ENCODE peak calls at places on chromosomes 12 and 14, in eight cellular contexts. G, D, M, J, H, Z, E and S are unnamed samples.

GRCh38 chr12:122190842-122191668 is 8.1 kb downstream of the LRRC43 start:
- DNase-seq in G (peak), D (peak), M (peak), J (peak), H (peak), Z (no peak), E (peak), S (peak)

GRCh38 chr14:35222872-35223471 is 69.2 kb upstream of the PSMA6 start:
- DNase-seq in G (no peak), D (no peak), M (no peak), J (no peak), H (no peak), Z (no peak), E (no peak), S (no peak)

GRCh38 chr14:51441001-51441400 is 201.0 kb downstream of the TMX1 start:
- DNase-seq in G (no peak), D (no peak), M (peak), J (no peak), H (no peak), Z (no peak), E (no peak), S (peak)

GRCh38 chr12:51247523-51248206 is 9.0 kb downstream of the DAZAP2 start:
- DNase-seq in G (no peak), D (no peak), M (peak), J (no peak), H (no peak), Z (no peak), E (no peak), S (no peak)

GRCh38 chr12:109760930-109761630 is 47.5 kb downstream of the FAM222A start:
- DNase-seq in G (no peak), D (peak), M (no peak), J (peak), H (no peak), Z (no peak), E (no peak), S (no peak)

GRCh38 chr14:67151082-67151666 is 38.1 kb upstream of the GARIN2 start:
- DNase-seq in G (no peak), D (no peak), M (peak), J (no peak), H (no peak), Z (no peak), E (no peak), S (peak)

GRCh38 chr12:76633415-76633814 is 73.8 kb upstream of the OSBPL8 start:
- DNase-seq in G (no peak), D (no peak), M (no peak), J (no peak), H (no peak), Z (no peak), E (no peak), S (no peak)

GRCh38 chr14:58724702-58725101 is 86.9 kb downstream of the DACT1 start:
- DNase-seq in G (no peak), D (no peak), M (peak), J (no peak), H (no peak), Z (no peak), E (no peak), S (no peak)

GRCh38 chr14:73723411-73723798 is 9.2 kb upstream of the PNMA1 start:
- DNase-seq in G (no peak), D (no peak), M (no peak), J (no peak), H (no peak), Z (no peak), E (peak), S (no peak)

GRCh38 chr14:61569308-61569707 is 126.0 kb upstream of the HIF1A start:
- DNase-seq in G (no peak), D (no peak), M (no peak), J (no peak), H (no peak), Z (no peak), E (no peak), S (no peak)

GRCh38 chr12:20696181-20696580 is 1.0 kb downstream of the SLCO1C1 start:
- DNase-seq in G (no peak), D (no peak), M (no peak), J (no peak), H (no peak), Z (no peak), E (no peak), S (no peak)

GRCh38 chr12:79373896-79374499 is 316.8 kb downstream of the PAWR start:
- DNase-seq in G (peak), D (no peak), M (peak), J (peak), H (peak), Z (no peak), E (no peak), S (no peak)

GRCh38 chr14:85415015-85415712 is 114.8 kb upstream of the FLRT2 start:
- DNase-seq in G (no peak), D (peak), M (peak), J (peak), H (no peak), Z (no peak), E (peak), S (peak)

GRCh38 chr12:19834596-19834995 is 395.3 kb downstream of the AEBP2 start:
- DNase-seq in G (no peak), D (no peak), M (no peak), J (no peak), H (no peak), Z (no peak), E (no peak), S (no peak)

GRCh38 chr12:116381744-116382455 is 104.4 kb upstream of the MED13L start:
- DNase-seq in G (peak), D (no peak), M (peak), J (peak), H (no peak), Z (no peak), E (peak), S (no peak)

GRCh38 chr12:115983226-115983798 is 294.2 kb downstream of the MED13L start:
- DNase-seq in G (peak), D (no peak), M (peak), J (no peak), H (peak), Z (no peak), E (no peak), S (no peak)

GRCh38 chr12:121805171-121805687 is 1.4 kb downstream of the SETD1B start:
- DNase-seq in G (peak), D (no peak), M (peak), J (peak), H (no peak), Z (no peak), E (no peak), S (no peak)

GRCh38 chr12:49518914-49519573 is 19.8 kb upstream of the KCNH3 start:
- DNase-seq in G (no peak), D (no peak), M (peak), J (no peak), H (no peak), Z (no peak), E (peak), S (no peak)

GRCh38 chr12:64304571-64304970 is 82.5 kb upstream of the KICS2 start:
- DNase-seq in G (no peak), D (no peak), M (no peak), J (no peak), H (no peak), Z (no peak), E (no peak), S (no peak)

GRCh38 chr12:64253356-64253755 is 31.3 kb upstream of the KICS2 start:
- DNase-seq in G (no peak), D (no peak), M (no peak), J (no peak), H (no peak), Z (no peak), E (no peak), S (no peak)

GRCh38 chr12:130706885-130707570 is 9.1 kb downstream of the RIMBP2 start:
- DNase-seq in G (no peak), D (no peak), M (no peak), J (no peak), H (no peak), Z (no peak), E (no peak), S (no peak)

GRCh38 chr12:68106160-68106559 is 53.4 kb downstream of the IFNG start:
- DNase-seq in G (no peak), D (no peak), M (peak), J (no peak), H (no peak), Z (no peak), E (peak), S (no peak)

GRCh38 chr14:39212034-39212433 is 21.7 kb upstream of the MIA2 start:
- DNase-seq in G (no peak), D (no peak), M (no peak), J (no peak), H (no peak), Z (no peak), E (peak), S (no peak)

GRCh38 chr12:89636776-89637160 is 71.9 kb downstream of the ATP2B1 start:
- DNase-seq in G (no peak), D (no peak), M (peak), J (no peak), H (no peak), Z (no peak), E (peak), S (no peak)

GRCh38 chr14:55277972-55278740 is 6.9 kb downstream of the FBXO34 start:
- DNase-seq in G (no peak), D (no peak), M (no peak), J (no peak), H (peak), Z (no peak), E (no peak), S (no peak)

GRCh38 chr12:16012086-16012485 is 101.0 kb downstream of the DERA start:
- DNase-seq in G (no peak), D (peak), M (no peak), J (no peak), H (no peak), Z (no peak), E (no peak), S (no peak)

GRCh38 chr14:98937712-98938505 is 334.1 kb downstream of the BCL11B start:
- DNase-seq in G (no peak), D (no peak), M (no peak), J (no peak), H (no peak), Z (no peak), E (no peak), S (no peak)

GRCh38 chr14:63276492-63277342 is 42.0 kb downstream of the GPHB5 start:
- DNase-seq in G (peak), D (no peak), M (peak), J (no peak), H (peak), Z (no peak), E (peak), S (peak)

GRCh38 chr12:79691299-79692248 is 810 bp upstream of the PAWR start:
- DNase-seq in G (no peak), D (no peak), M (peak), J (no peak), H (no peak), Z (no peak), E (peak), S (no peak)

GRCh38 chr14:65790185-65790815 is 377.8 kb downstream of the FUT8 start:
- DNase-seq in G (no peak), D (no peak), M (no peak), J (no peak), H (no peak), Z (no peak), E (no peak), S (no peak)

GRCh38 chr14:72965249-72965648 is 39.0 kb downstream of the DCAF4 start:
- DNase-seq in G (no peak), D (no peak), M (peak), J (no peak), H (no peak), Z (no peak), E (peak), S (no peak)

GRCh38 chr14:61179776-61180398 is 101.3 kb downstream of the TMEM30B start:
- DNase-seq in G (no peak), D (no peak), M (peak), J (no peak), H (no peak), Z (no peak), E (peak), S (no peak)

GRCh38 chr12:96677363-96677762 is 188.0 kb downstream of the CFAP54 start:
- DNase-seq in G (no peak), D (no peak), M (no peak), J (no peak), H (no peak), Z (no peak), E (no peak), S (no peak)

GRCh38 chr14:69471436-69471835 is 13.1 kb upstream of the PLEKHD1 start:
- DNase-seq in G (no peak), D (no peak), M (no peak), J (no peak), H (no peak), Z (no peak), E (no peak), S (no peak)

DNA sequence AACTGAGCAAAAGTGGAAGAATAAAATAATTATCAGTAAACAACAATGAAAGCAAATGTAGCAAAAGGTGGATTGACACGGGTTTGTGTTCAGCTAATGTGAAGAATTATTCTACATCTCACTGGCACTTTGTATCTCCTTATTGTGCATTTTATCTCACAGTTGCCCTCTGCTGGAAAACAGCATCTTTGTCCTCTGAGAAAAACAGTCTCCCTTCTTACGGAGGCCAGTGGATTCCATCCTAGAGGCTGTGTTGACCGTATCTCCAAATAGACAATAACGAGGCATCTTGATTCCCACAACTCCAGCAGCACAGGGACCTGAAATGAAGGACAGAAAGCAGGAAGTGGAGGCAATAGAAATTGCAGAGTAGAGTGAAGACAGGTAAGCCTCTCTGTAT is 51.3 kb upstream of the PLBD1 start:
- DNase-seq in G (peak), D (no peak), M (peak), J (no peak), H (no peak), Z (no peak), E (no peak), S (no peak)
- TF ChIP-seq CTCF in G (peak), D (no peak), M (peak), J (peak), H (peak), Z (no peak), E (peak), S (peak)

GRCh38 chr12:1517734-1518485 is 76.5 kb downstream of the FBXL14 start:
- DNase-seq in G (no peak), D (no peak), M (no peak), J (no peak), H (no peak), Z (no peak), E (no peak), S (no peak)

GRCh38 chr12:1518763-1519516 is 75.4 kb downstream of the FBXL14 start:
- DNase-seq in G (no peak), D (no peak), M (peak), J (no peak), H (no peak), Z (no peak), E (peak), S (no peak)

GRCh38 chr12:1515428-1515827 is 79.0 kb downstream of the FBXL14 start:
- DNase-seq in G (no peak), D (no peak), M (no peak), J (no peak), H (no peak), Z (no peak), E (no peak), S (no peak)

GRCh38 chr12:1518486-1518762 is 76.0 kb downstream of the FBXL14 start:
- DNase-seq in G (no peak), D (no peak), M (no peak), J (no peak), H (no peak), Z (no peak), E (no peak), S (no peak)

DNA sequence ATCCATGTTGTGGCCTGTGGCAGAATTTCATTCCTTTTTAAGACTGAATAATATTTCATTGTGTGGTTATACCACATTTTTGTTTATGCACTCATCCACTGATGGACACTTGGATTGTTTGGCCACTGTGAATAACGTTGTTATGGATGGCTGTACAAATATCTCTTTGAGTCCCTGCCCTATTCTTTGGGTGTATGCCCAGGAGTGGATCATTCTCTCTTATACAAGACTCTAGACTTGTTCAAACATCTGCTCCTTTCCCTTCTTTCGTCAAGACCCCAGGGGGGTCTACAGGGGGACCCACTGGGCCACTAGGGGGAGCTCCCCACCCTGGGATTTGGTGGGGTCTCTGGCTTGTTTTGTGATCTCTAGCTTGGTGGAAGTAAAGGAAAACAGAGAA is 77.4 kb downstream of the FBXL14 start:
- DNase-seq in G (peak), D (no peak), M (peak), J (no peak), H (no peak), Z (no peak), E (peak), S (no peak)
- TF ChIP-seq CTCF in G (peak), D (no peak), M (peak), J (peak), H (peak), Z (no peak), E (peak), S (peak)

GRCh38 chr14:57486767-57487379 is 6.8 kb downstream of the CCDC198 start:
- DNase-seq in G (peak), D (peak), M (peak), J (no peak), H (peak), Z (no peak), E (peak), S (peak)
- TF ChIP-seq CTCF in G (peak), D (peak), M (peak), J (peak), H (peak), Z (peak), E (peak), S (peak)

GRCh38 chr12:3683670-3684069 is 69.2 kb downstream of the CRACR2A start:
- DNase-seq in G (no peak), D (no peak), M (peak), J (no peak), H (no peak), Z (no peak), E (peak), S (no peak)

GRCh38 chr12:3677609-3678008 is 75.3 kb downstream of the CRACR2A start:
- DNase-seq in G (no peak), D (no peak), M (no peak), J (no peak), H (no peak), Z (no peak), E (no peak), S (no peak)

GRCh38 chr12:3679831-3680230 is 73.1 kb downstream of the CRACR2A start:
- DNase-seq in G (no peak), D (no peak), M (no peak), J (no peak), H (no peak), Z (no peak), E (no peak), S (no peak)

GRCh38 chr12:3681595-3681921 is 71.4 kb downstream of the CRACR2A start:
- DNase-seq in G (no peak), D (no peak), M (no peak), J (no peak), H (no peak), Z (no peak), E (no peak), S (peak)

GRCh38 chr12:3680919-3681594 is 71.9 kb downstream of the CRACR2A start:
- DNase-seq in G (peak), D (peak), M (peak), J (no peak), H (no peak), Z (no peak), E (no peak), S (peak)
- TF ChIP-seq CTCF in G (peak), D (no peak), M (no peak), J (peak), H (no peak), Z (no peak), E (no peak), S (peak)

GRCh38 chr12:63041601-63042000 is 106.7 kb upstream of the PPM1H start:
- DNase-seq in G (no peak), D (no peak), M (no peak), J (no peak), H (no peak), Z (no peak), E (no peak), S (no peak)
- TF ChIP-seq CTCF in G (no peak), D (no peak), M (no peak), J (no peak), H (no peak), Z (no peak), E (no peak), S (no peak)

GRCh38 chr12:28369483-28369882 is 179.2 kb downstream of the CCDC91 start:
- DNase-seq in G (no peak), D (no peak), M (no peak), J (no peak), H (no peak), Z (no peak), E (no peak), S (no peak)

GRCh38 chr12:28378749-28379148 is 188.5 kb downstream of the CCDC91 start:
- DNase-seq in G (no peak), D (no peak), M (peak), J (no peak), H (peak), Z (no peak), E (peak), S (peak)

GRCh38 chr12:28374556-28374955 is 184.3 kb downstream of the CCDC91 start:
- DNase-seq in G (no peak), D (no peak), M (peak), J (no peak), H (no peak), Z (no peak), E (no peak), S (no peak)
- TF ChIP-seq CTCF in G (no peak), D (no peak), M (no peak), J (no peak), H (no peak), Z (no peak), E (no peak), S (no peak)

DNA sequence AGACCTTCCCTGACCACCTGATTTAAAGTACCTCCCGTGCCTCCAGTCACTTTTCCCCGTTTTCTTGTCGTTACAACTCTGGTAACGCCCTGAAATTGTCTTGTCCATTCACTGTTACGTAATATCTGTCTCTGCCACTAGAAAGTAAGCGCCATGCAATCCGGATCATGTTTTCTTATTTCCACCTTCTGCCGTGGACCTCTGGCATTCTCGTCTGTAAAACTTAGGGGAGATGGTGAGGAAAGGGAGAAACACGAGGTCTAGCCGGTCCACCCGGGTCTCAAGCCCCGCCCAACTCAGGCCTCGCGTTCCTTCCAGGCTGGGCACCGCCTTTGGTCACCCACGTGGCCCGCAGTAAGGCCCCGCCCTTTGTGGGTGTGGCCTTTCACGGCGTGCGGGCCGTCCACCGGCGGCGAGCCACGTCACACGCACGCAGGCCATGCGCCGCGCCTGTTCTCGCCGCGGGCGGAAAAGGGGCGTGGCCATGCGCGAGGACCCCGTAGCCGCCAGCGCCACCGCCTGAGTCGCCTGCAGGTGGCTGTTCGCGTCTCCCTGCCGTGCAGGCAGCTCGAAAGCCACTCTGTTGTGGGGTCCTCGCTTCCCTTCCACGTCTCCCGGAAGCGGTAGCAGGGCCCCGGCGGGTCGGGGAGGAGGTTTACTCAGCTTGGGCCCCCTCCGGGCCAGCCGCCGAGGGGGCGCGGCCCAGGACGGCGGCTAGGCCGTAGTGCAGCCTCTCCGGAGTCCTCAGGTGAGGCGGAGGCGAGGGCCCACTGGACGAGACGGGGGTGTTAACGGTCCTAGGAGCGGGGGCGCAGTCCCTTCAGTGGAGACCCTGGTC is at the start of gene GOLGA5:
- DNase-seq in G (peak), D (peak), M (peak), J (peak), H (peak), Z (peak), E (peak), S (peak)
- TF ChIP-seq CTCF in G (no peak), D (no peak), M (no peak), J (no peak), H (no peak), Z (peak), E (peak), S (no peak)

GRCh38 chr14:93337143-93337753 is 4.4 kb upstream of the BTBD7 start:
- DNase-seq in G (no peak), D (no peak), M (no peak), J (no peak), H (peak), Z (no peak), E (no peak), S (no peak)
- TF ChIP-seq CTCF in G (no peak), D (no peak), M (no peak), J (no peak), H (peak), Z (no peak), E (no peak), S (no peak)

GRCh38 chr12:946656-947055 is 2.8 kb downstream of the RAD52 start:
- DNase-seq in G (no peak), D (no peak), M (peak), J (no peak), H (peak), Z (no peak), E (no peak), S (no peak)
- TF ChIP-seq CTCF in G (no peak), D (no peak), M (no peak), J (no peak), H (no peak), Z (no peak), E (no peak), S (no peak)